ENCODE peak calls at places on chromosomes 11 and 22, in five cellular contexts. One of them, this sample, is unnamed.

GRCh38 chr11:44178381-44178780 is 82.9 kb downstream of the EXT2 start:
- DNase-seq in lower lobe of right lung: no peak
- DNase-seq in CD4-positive, alpha-beta T cell: no peak
- DNase-seq in stimulated activated CD8-positive, alpha-beta memory T cell treated with anti-CD3 and anti-CD28 coated beads, Interleukin-12 subunit alpha, Interleukin-12 subunit beta, amount 100 ng/mL, for 1 hour: no peak
- DNase-seq in GOT3: no peak
- DNase-seq in this sample: no peak

GRCh38 chr11:47061429-47062178 is 115.1 kb downstream of the ARFGAP2 start:
- DNase-seq in GOT3: no peak
- DNase-seq in CD4-positive, alpha-beta T cell: no peak
- DNase-seq in lower lobe of right lung: no peak
- DNase-seq in stimulated activated CD8-positive, alpha-beta memory T cell treated with anti-CD3 and anti-CD28 coated beads, Interleukin-12 subunit alpha, Interleukin-12 subunit beta, amount 100 ng/mL, for 1 hour: no peak
- DNase-seq in this sample: no peak

GRCh38 chr11:130689222-130689908 is 226.9 kb downstream of the SNX19 start:
- DNase-seq in stimulated activated CD8-positive, alpha-beta memory T cell treated with anti-CD3 and anti-CD28 coated beads, Interleukin-12 subunit alpha, Interleukin-12 subunit beta, amount 100 ng/mL, for 1 hour: no peak
- DNase-seq in lower lobe of right lung: no peak
- DNase-seq in GOT3: no peak
- DNase-seq in CD4-positive, alpha-beta T cell: no peak
- DNase-seq in this sample: no peak

GRCh38 chr11:121425818-121426217 is 26.3 kb upstream of the SORL1 start:
- DNase-seq in stimulated activated CD8-positive, alpha-beta memory T cell treated with anti-CD3 and anti-CD28 coated beads, Interleukin-12 subunit alpha, Interleukin-12 subunit beta, amount 100 ng/mL, for 1 hour: no peak
- DNase-seq in GOT3: no peak
- DNase-seq in lower lobe of right lung: no peak
- DNase-seq in CD4-positive, alpha-beta T cell: no peak
- DNase-seq in this sample: no peak

GRCh38 chr11:114191893-114192292 is 104.3 kb upstream of the NNMT start:
- DNase-seq in lower lobe of right lung: no peak
- DNase-seq in GOT3: no peak
- DNase-seq in stimulated activated CD8-positive, alpha-beta memory T cell treated with anti-CD3 and anti-CD28 coated beads, Interleukin-12 subunit alpha, Interleukin-12 subunit beta, amount 100 ng/mL, for 1 hour: no peak
- DNase-seq in CD4-positive, alpha-beta T cell: no peak
- DNase-seq in this sample: no peak

GRCh38 chr22:19122752-19123492 is 710 bp upstream of the DGCR2 start:
- DNase-seq in stimulated activated CD8-positive, alpha-beta memory T cell treated with anti-CD3 and anti-CD28 coated beads, Interleukin-12 subunit alpha, Interleukin-12 subunit beta, amount 100 ng/mL, for 1 hour: no peak
- DNase-seq in CD4-positive, alpha-beta T cell: no peak
- DNase-seq in lower lobe of right lung: no peak
- DNase-seq in GOT3: no peak
- DNase-seq in this sample: no peak

GRCh38 chr11:111977141-111978027 is 40.2 kb downstream of the DIXDC1 start:
- DNase-seq in CD4-positive, alpha-beta T cell: no peak
- DNase-seq in lower lobe of right lung: peak; percentile 73
- DNase-seq in stimulated activated CD8-positive, alpha-beta memory T cell treated with anti-CD3 and anti-CD28 coated beads, Interleukin-12 subunit alpha, Interleukin-12 subunit beta, amount 100 ng/mL, for 1 hour: no peak
- DNase-seq in GOT3: no peak
- DNase-seq in this sample: no peak

GRCh38 chr11:46930089-46930488 is 6.5 kb upstream of the CSTPP1 start:
- DNase-seq in stimulated activated CD8-positive, alpha-beta memory T cell treated with anti-CD3 and anti-CD28 coated beads, Interleukin-12 subunit alpha, Interleukin-12 subunit beta, amount 100 ng/mL, for 1 hour: no peak
- DNase-seq in CD4-positive, alpha-beta T cell: no peak
- DNase-seq in lower lobe of right lung: no peak
- DNase-seq in GOT3: no peak
- DNase-seq in this sample: no peak

GRCh38 chr11:77042111-77042726 is 8.0 kb downstream of the B3GNT6 start:
- DNase-seq in CD4-positive, alpha-beta T cell: no peak
- DNase-seq in stimulated activated CD8-positive, alpha-beta memory T cell treated with anti-CD3 and anti-CD28 coated beads, Interleukin-12 subunit alpha, Interleukin-12 subunit beta, amount 100 ng/mL, for 1 hour: no peak
- DNase-seq in lower lobe of right lung: no peak
- DNase-seq in GOT3: no peak
- DNase-seq in this sample: no peak

GRCh38 chr11:114085965-114086364 is 26.5 kb downstream of the ZBTB16 start:
- DNase-seq in lower lobe of right lung: no peak
- DNase-seq in stimulated activated CD8-positive, alpha-beta memory T cell treated with anti-CD3 and anti-CD28 coated beads, Interleukin-12 subunit alpha, Interleukin-12 subunit beta, amount 100 ng/mL, for 1 hour: no peak
- DNase-seq in CD4-positive, alpha-beta T cell: no peak
- DNase-seq in GOT3: no peak
- DNase-seq in this sample: no peak

GRCh38 chr22:50436134-50436830 is 38.6 kb downstream of the SBF1 start:
- DNase-seq in lower lobe of right lung: peak; percentile 32
- DNase-seq in CD4-positive, alpha-beta T cell: no peak
- DNase-seq in stimulated activated CD8-positive, alpha-beta memory T cell treated with anti-CD3 and anti-CD28 coated beads, Interleukin-12 subunit alpha, Interleukin-12 subunit beta, amount 100 ng/mL, for 1 hour: no peak
- DNase-seq in GOT3: no peak
- DNase-seq in this sample: no peak

GRCh38 chr11:134391170-134391569 is 20.9 kb downstream of the B3GAT1 start:
- DNase-seq in stimulated activated CD8-positive, alpha-beta memory T cell treated with anti-CD3 and anti-CD28 coated beads, Interleukin-12 subunit alpha, Interleukin-12 subunit beta, amount 100 ng/mL, for 1 hour: no peak
- DNase-seq in GOT3: no peak
- DNase-seq in lower lobe of right lung: no peak
- DNase-seq in CD4-positive, alpha-beta T cell: no peak
- DNase-seq in this sample: no peak

GRCh38 chr22:38694049-38694448 is 6.7 kb downstream of the JOSD1 start:
- DNase-seq in lower lobe of right lung: no peak
- DNase-seq in stimulated activated CD8-positive, alpha-beta memory T cell treated with anti-CD3 and anti-CD28 coated beads, Interleukin-12 subunit alpha, Interleukin-12 subunit beta, amount 100 ng/mL, for 1 hour: no peak
- DNase-seq in GOT3: no peak
- DNase-seq in CD4-positive, alpha-beta T cell: no peak
- DNase-seq in this sample: no peak

GRCh38 chr11:46827995-46828394 is 18.1 kb downstream of the CKAP5 start:
- DNase-seq in CD4-positive, alpha-beta T cell: no peak
- DNase-seq in GOT3: no peak
- DNase-seq in lower lobe of right lung: no peak
- DNase-seq in stimulated activated CD8-positive, alpha-beta memory T cell treated with anti-CD3 and anti-CD28 coated beads, Interleukin-12 subunit alpha, Interleukin-12 subunit beta, amount 100 ng/mL, for 1 hour: no peak
- DNase-seq in this sample: no peak

GRCh38 chr11:6353367-6353987 is 33.2 kb upstream of the CAVIN3 start:
- DNase-seq in CD4-positive, alpha-beta T cell: peak; percentile 46
- DNase-seq in stimulated activated CD8-positive, alpha-beta memory T cell treated with anti-CD3 and anti-CD28 coated beads, Interleukin-12 subunit alpha, Interleukin-12 subunit beta, amount 100 ng/mL, for 1 hour: peak; percentile 28
- DNase-seq in lower lobe of right lung: peak; percentile 60
- DNase-seq in GOT3: no peak
- DNase-seq in this sample: peak; percentile 10

GRCh38 chr22:32723632-32724031 is 77.9 kb upstream of the TIMP3 start:
- DNase-seq in GOT3: no peak
- DNase-seq in stimulated activated CD8-positive, alpha-beta memory T cell treated with anti-CD3 and anti-CD28 coated beads, Interleukin-12 subunit alpha, Interleukin-12 subunit beta, amount 100 ng/mL, for 1 hour: peak; percentile 18
- DNase-seq in CD4-positive, alpha-beta T cell: peak; percentile 5
- DNase-seq in lower lobe of right lung: peak; percentile 85
- DNase-seq in this sample: no peak

GRCh38 chr11:130846606-130847005 is 69.7 kb downstream of the SNX19 start:
- DNase-seq in CD4-positive, alpha-beta T cell: no peak
- DNase-seq in GOT3: no peak
- DNase-seq in stimulated activated CD8-positive, alpha-beta memory T cell treated with anti-CD3 and anti-CD28 coated beads, Interleukin-12 subunit alpha, Interleukin-12 subunit beta, amount 100 ng/mL, for 1 hour: no peak
- DNase-seq in lower lobe of right lung: no peak
- DNase-seq in this sample: no peak

GRCh38 chr11:103326070-103326794 is 217.0 kb downstream of the DYNC2H1 start:
- DNase-seq in stimulated activated CD8-positive, alpha-beta memory T cell treated with anti-CD3 and anti-CD28 coated beads, Interleukin-12 subunit alpha, Interleukin-12 subunit beta, amount 100 ng/mL, for 1 hour: no peak
- DNase-seq in GOT3: no peak
- DNase-seq in lower lobe of right lung: no peak
- DNase-seq in CD4-positive, alpha-beta T cell: no peak
- DNase-seq in this sample: no peak

GRCh38 chr11:12546660-12547059 is 127.6 kb upstream of the TEAD1 start:
- DNase-seq in CD4-positive, alpha-beta T cell: no peak
- DNase-seq in GOT3: no peak
- DNase-seq in stimulated activated CD8-positive, alpha-beta memory T cell treated with anti-CD3 and anti-CD28 coated beads, Interleukin-12 subunit alpha, Interleukin-12 subunit beta, amount 100 ng/mL, for 1 hour: no peak
- DNase-seq in lower lobe of right lung: no peak
- DNase-seq in this sample: no peak

This sample was measured in cortex of kidney.